ENCODE peak calls at places on chromosomes 11 and 22, in five cellular contexts. F, E, O, A and S are unnamed samples.

GRCh38 chr22:26476705-26477340 is 6.8 kb downstream of the HPS4 start:
- DNase-seq in E (no peak), A (no peak), F (peak), O (no peak), S (no peak)

GRCh38 chr11:57349491-57350274 is 11.5 kb downstream of the P2RX3 start:
- DNase-seq in F (peak), E (no peak), A (peak), O (peak), S (peak)

GRCh38 chr22:45159652-45160462 is 3.9 kb upstream of the NUP50 start:
- DNase-seq in E (no peak), F (peak), A (no peak), O (no peak), S (no peak)

GRCh38 chr11:844693-845644 is 2.3 kb downstream of the TSPAN4 start:
- DNase-seq in E (no peak), A (no peak), F (peak), O (peak), S (no peak)

GRCh38 chr11:117547911-117548310 is 220.3 kb downstream of the CEP164 start:
- DNase-seq in F (no peak), A (no peak), E (no peak), O (no peak), S (no peak)

GRCh38 chr11:119701591-119702260 is 27.3 kb downstream of the NECTIN1 start:
- DNase-seq in A (no peak), F (no peak), O (no peak), E (no peak), S (no peak)

GRCh38 chr22:37631448-37632173 is 7.9 kb upstream of the SH3BP1 start:
- DNase-seq in F (peak), A (no peak), E (no peak), O (no peak), S (no peak)

GRCh38 chr11:74154621-74155281 is 16.1 kb downstream of the C2CD3 start:
- DNase-seq in A (no peak), E (no peak), O (no peak), F (no peak), S (no peak)

GRCh38 chr11:102223859-102224258 is 93.4 kb upstream of the BIRC3 start:
- DNase-seq in F (no peak), A (no peak), O (no peak), E (no peak), S (no peak)

GRCh38 chr11:117072517-117073218 is 25.6 kb downstream of the SIK3 start:
- DNase-seq in E (peak), A (no peak), F (peak), O (peak), S (no peak)

GRCh38 chr11:61037694-61038093 is 64.6 kb upstream of the CD5 start:
- DNase-seq in F (no peak), A (no peak), E (no peak), O (no peak), S (no peak)

GRCh38 chr11:121004196-121004840 is 19.6 kb upstream of the TBCEL start:
- DNase-seq in A (no peak), F (no peak), E (no peak), O (no peak), S (no peak)

GRCh38 chr22:49683032-49683431 is 144.6 kb downstream of the BRD1 start:
- DNase-seq in F (no peak), A (no peak), O (no peak), E (no peak), S (no peak)

GRCh38 chr11:64447717-64448598 is 89.0 kb downstream of the RPS6KA4 start:
- DNase-seq in E (peak), O (no peak), F (no peak), A (no peak), S (peak)

GRCh38 chr11:67030976-67031375 is 8.0 kb downstream of the SYT12 start:
- DNase-seq in E (no peak), A (no peak), F (no peak), O (no peak), S (no peak)

GRCh38 chr11:57728829-57729228 is 12.5 kb upstream of the SELENOH start:
- DNase-seq in E (no peak), A (no peak), O (no peak), F (no peak), S (no peak)

GRCh38 chr11:108788565-108789199 is 123.8 kb downstream of the DDX10 start:
- DNase-seq in O (no peak), E (no peak), F (peak), A (no peak), S (no peak)

GRCh38 chr11:65551572-65552398 is 6.4 kb downstream of the LTBP3 start:
- DNase-seq in A (no peak), O (no peak), E (no peak), F (peak), S (no peak)

GRCh38 chr11:12272821-12273617 is 104.4 kb upstream of the PARVA start:
- DNase-seq in A (no peak), E (no peak), O (no peak), F (peak), S (no peak)

GRCh38 chr11:32430586-32431357 is 4.6 kb downstream of the WT1 start:
- DNase-seq in E (no peak), O (no peak), F (no peak), A (no peak), S (no peak)

GRCh38 chr11:19853901-19854300 is 141.3 kb downstream of the NAV2 start:
- DNase-seq in F (no peak), E (no peak), A (no peak), O (no peak), S (no peak)

GRCh38 chr11:64459016-64459415 is 100.1 kb downstream of the RPS6KA4 start:
- DNase-seq in F (no peak), A (no peak), E (no peak), O (no peak), S (no peak)

GRCh38 chr11:40337118-40337517 is 1122.3 kb downstream of the LRRC4C start:
- DNase-seq in F (no peak), E (no peak), O (no peak), A (no peak), S (no peak)

GRCh38 chr11:86440305-86440716 is 65.6 kb downstream of the CCDC81 start:
- DNase-seq in E (no peak), A (no peak), O (no peak), F (no peak), S (no peak)

GRCh38 chr11:1437500-1437899 is 47.8 kb downstream of the BRSK2 start:
- DNase-seq in F (peak), E (no peak), O (peak), A (no peak), S (no peak)

GRCh38 chr11:14854057-14854456 is 38.0 kb downstream of the CYP2R1 start:
- DNase-seq in A (no peak), F (no peak), E (no peak), O (no peak), S (no peak)

GRCh38 chr11:35276396-35276795 is 137.4 kb downstream of the CD44 start:
- DNase-seq in A (no peak), O (no peak), F (no peak), E (no peak), S (no peak)

GRCh38 chr11:94840209-94840608 is 72.1 kb downstream of the AMOTL1 start:
- DNase-seq in O (no peak), E (no peak), F (no peak), A (no peak), S (no peak)

GRCh38 chr11:114058871-114059277 is 637 bp upstream of the ZBTB16 start:
- DNase-seq in E (no peak), O (no peak), F (no peak), A (no peak), S (no peak)

GRCh38 chr11:127383026-127383425 is 382.5 kb upstream of the KIRREL3 start:
- DNase-seq in F (no peak), E (no peak), A (no peak), O (no peak), S (no peak)

GRCh38 chr11:61913699-61914395 is 3.5 kb downstream of the RAB3IL1 start:
- DNase-seq in O (peak), A (no peak), E (no peak), F (no peak), S (no peak)

GRCh38 chr22:19886605-19887250 is 32.1 kb upstream of the GNB1L start:
- DNase-seq in O (no peak), E (no peak), A (no peak), F (no peak), S (no peak)

GRCh38 chr11:23932485-23932898 is 564.4 kb upstream of the LUZP2 start:
- DNase-seq in O (no peak), A (no peak), F (no peak), E (no peak), S (no peak)

GRCh38 chr11:47185305-47186075 is 744 bp downstream of the PACSIN3 start:
- DNase-seq in A (no peak), E (no peak), O (peak), F (peak), S (no peak)

GRCh38 chr11:74057251-74058151 is 48.6 kb upstream of the UCP3 start:
- DNase-seq in F (peak), O (peak), A (no peak), E (no peak), S (no peak)

GRCh38 chr11:68373189-68373809 is 60.9 kb downstream of the LRP5 start:
- DNase-seq in O (no peak), F (no peak), E (no peak), A (no peak), S (no peak)

GRCh38 chr11:131815631-131816030 is 445.2 kb downstream of the NTM start:
- DNase-seq in F (no peak), O (no peak), E (no peak), A (no peak), S (no peak)

GRCh38 chr11:128734439-128735224 is 40.8 kb downstream of the FLI1 start:
- DNase-seq in F (no peak), O (no peak), A (no peak), E (no peak), S (no peak)

GRCh38 chr11:128732471-128733277 is 38.8 kb downstream of the FLI1 start:
- DNase-seq in F (no peak), O (no peak), E (peak), A (no peak), S (no peak)

GRCh38 chr11:128731041-128731663 is 37.3 kb downstream of the FLI1 start:
- DNase-seq in E (no peak), F (no peak), A (no peak), O (no peak), S (no peak)

GRCh38 chr11:128735935-128736610 is 42.2 kb downstream of the FLI1 start:
- DNase-seq in O (no peak), A (no peak), E (no peak), F (no peak), S (no peak)

GRCh38 chr11:128733440-128734115 is 39.7 kb downstream of the FLI1 start:
- DNase-seq in E (no peak), O (no peak), F (no peak), A (no peak), S (no peak)
- TF ChIP-seq POLR2AphosphoS5 in E (no peak), O (no peak), F (no peak), A (peak), S (no peak)

DNA sequence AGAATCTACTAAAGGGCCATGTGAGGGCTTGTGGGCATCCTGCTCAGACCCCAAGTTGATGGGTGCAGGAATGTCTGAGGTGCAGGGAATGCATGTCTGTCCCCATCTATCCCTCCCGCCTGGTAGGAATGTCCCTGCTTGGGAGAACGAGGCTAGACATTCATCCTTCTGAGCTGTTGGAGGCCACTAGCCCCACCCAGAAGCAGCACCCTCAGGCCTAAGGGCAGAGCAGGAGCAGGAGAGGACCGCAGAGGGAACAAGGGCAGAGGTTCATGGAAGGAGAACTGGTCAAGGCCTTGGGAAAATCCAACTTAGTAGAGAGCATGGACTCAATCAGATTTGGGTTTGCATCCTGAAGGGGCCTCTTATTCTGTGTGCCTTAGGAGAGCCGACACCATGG is 22.1 kb upstream of the LMO1 start:
- DNase-seq in O (no peak), A (no peak), E (no peak), F (no peak), S (no peak)
- TF ChIP-seq TAF1 in O (no peak), A (no peak), E (no peak), F (no peak), S (no peak)

GRCh38 chr11:135022430-135022829 is 610.4 kb upstream of the B3GAT1 start:
- DNase-seq in O (no peak), E (no peak), A (no peak), F (no peak), S (no peak)

GRCh38 chr11:135027461-135027860 is 615.4 kb upstream of the B3GAT1 start:
- DNase-seq in O (peak), E (no peak), F (peak), A (no peak), S (peak)

GRCh38 chr11:135019343-135019742 is 607.3 kb upstream of the B3GAT1 start:
- DNase-seq in A (no peak), E (no peak), O (no peak), F (no peak), S (no peak)

GRCh38 chr11:135023499-135023898 is 611.5 kb upstream of the B3GAT1 start:
- DNase-seq in O (no peak), E (no peak), A (no peak), F (no peak), S (no peak)
- TF ChIP-seq POLR2A in O (no peak), E (no peak), A (no peak), F (no peak), S (no peak)

DNA sequence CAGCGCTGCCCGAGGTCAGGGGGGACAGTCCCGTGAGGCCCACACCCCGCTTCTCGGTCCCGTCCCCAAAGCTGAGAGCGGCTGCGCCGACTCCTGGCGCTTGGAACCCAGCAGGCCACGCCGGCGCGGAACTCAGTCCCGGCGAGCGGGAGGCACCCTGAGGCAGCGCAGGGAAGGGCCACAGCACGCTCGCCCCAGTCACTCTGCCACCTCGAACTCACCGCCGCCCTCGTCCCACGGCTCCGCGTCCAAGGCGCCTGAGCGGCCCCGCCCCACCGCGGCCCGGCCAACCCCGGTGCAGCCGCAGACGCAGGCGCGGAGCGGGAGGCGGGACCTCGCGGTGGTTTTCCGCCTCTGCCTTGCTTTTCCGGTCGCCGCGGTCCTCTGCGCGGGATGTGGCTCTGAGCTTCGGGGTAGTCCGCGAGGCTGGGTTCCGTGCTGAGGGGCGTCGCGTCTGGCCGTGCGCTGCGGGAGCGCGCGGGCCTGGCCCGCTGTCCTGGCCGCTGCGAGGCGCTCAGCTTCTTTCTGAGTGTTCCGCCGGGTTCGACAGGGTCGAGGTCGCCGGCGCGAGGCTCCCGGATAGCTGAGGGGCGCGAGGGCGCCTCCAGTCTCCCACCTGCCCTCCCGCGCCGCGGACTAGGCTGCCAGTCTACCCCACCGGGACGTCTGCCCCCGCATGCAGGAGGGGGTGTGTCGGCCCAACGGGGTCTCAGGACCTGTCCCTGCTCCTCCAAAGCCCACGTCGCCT is at the start of gene CDPF1:
- DNase-seq in F (peak), O (peak), E (peak), A (peak), S (peak)
- TF ChIP-seq POLR2AphosphoS5 in F (peak), O (peak), E (peak), A (peak), S (peak)

GRCh38 chr22:33510429-33510904 is 409.8 kb downstream of the LARGE1 start:
- DNase-seq in A (no peak), F (peak), O (no peak), E (no peak), S (no peak)

GRCh38 chr22:33513388-33514336 is 406.6 kb downstream of the LARGE1 start:
- DNase-seq in A (no peak), F (peak), O (no peak), E (no peak), S (no peak)

GRCh38 chr22:33518405-33518804 is 401.9 kb downstream of the LARGE1 start:
- DNase-seq in O (no peak), A (no peak), F (no peak), E (no peak), S (no peak)

GRCh38 chr22:33515733-33516297 is 404.5 kb downstream of the LARGE1 start:
- DNase-seq in F (peak), A (no peak), O (no peak), E (no peak), S (no peak)

GRCh38 chr22:33512961-33513360 is 407.3 kb downstream of the LARGE1 start:
- DNase-seq in O (no peak), E (no peak), A (no peak), F (no peak), S (no peak)
- TF ChIP-seq TAF1 in O (no peak), E (no peak), A (no peak), F (no peak), S (no peak)

DNA sequence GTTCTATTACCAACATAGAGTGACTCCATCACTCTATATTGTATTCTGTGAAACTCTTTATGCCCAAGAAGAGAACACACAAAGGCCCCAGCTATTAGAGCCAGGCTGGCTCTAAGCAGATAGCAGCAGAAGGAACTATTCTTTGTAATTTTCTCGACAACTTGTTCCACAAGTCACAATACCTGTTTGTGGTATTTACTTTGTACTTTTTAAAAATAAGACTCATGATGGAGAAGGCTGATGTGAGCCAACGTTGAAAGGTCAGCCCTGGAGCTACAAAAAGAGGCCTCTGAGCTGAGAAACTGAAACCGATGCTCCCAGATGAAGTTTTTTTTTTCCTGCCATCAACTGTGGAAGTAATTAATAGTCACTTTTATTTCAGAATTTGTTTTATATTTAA is 68.3 kb downstream of the LARGE1 start:
- DNase-seq in O (no peak), F (no peak), A (no peak), E (no peak), S (no peak)
- TF ChIP-seq POLR2A in O (no peak), F (no peak), A (no peak), E (no peak), S (no peak)

DNA sequence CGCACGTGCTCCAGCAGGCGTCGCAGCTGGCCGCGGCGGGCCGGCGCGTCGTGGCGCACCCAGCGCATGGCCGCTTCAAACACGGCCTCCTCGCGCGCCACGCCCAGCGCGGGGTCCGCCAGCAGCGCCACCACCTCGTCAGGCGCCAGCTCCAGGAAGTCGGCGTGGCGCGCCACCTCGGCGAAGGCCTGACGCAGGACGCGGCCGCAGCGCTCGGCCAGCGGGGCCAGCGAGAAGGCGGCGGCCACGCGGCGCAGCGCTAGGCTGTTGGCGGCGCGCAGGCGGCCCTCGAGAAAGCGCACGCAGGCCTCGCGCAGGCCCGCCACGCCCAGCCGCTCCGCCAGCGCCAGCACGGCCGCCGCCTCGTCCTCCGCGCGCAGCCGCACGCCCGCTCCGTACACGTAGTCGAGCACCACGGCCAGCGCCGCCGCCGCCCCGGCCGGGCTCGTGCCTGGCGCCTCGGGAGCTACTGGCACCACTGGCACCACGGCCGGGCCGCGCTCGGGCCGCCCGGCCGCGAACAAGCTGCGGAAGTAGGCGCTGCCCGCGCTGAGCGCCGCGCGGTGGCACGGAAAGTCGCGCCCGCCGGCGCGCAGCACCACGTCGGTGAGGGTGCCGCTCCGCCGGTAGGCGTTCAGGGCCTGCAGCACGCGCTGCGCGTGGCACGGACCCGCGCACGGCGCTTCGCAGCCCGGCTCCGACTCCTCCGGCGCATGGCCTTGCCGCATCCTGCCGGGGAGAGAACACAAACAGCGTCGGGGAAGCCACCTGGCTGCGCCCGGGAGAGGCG is 2.9 kb downstream of the KLHL35 start:
- DNase-seq in O (no peak), A (peak), E (no peak), F (no peak), S (peak)
- TF ChIP-seq POLR2AphosphoS5 in O (no peak), A (no peak), E (no peak), F (no peak), S (no peak)

GRCh38 chr11:3046190-3046589 is 11.0 kb downstream of the CARS1 start:
- DNase-seq in A (no peak), F (no peak), E (no peak), O (no peak), S (no peak)
- TF ChIP-seq TAF1 in A (no peak), F (no peak), E (no peak), O (no peak), S (no peak)

GRCh38 chr11:13429288-13429687 is 33.7 kb downstream of the BTBD10 start:
- DNase-seq in O (no peak), F (no peak), E (no peak), A (no peak), S (no peak)

GRCh38 chr11:13429836-13430235 is 33.2 kb downstream of the BTBD10 start:
- DNase-seq in O (no peak), A (no peak), F (no peak), E (no peak), S (no peak)

GRCh38 chr11:13423372-13423771 is 39.6 kb downstream of the BTBD10 start:
- DNase-seq in O (no peak), F (no peak), A (no peak), E (no peak), S (no peak)

GRCh38 chr11:13433437-13433836 is 29.6 kb downstream of the BTBD10 start:
- DNase-seq in A (no peak), F (no peak), E (no peak), O (no peak), S (no peak)

GRCh38 chr11:13427440-13427839 is 35.6 kb downstream of the BTBD10 start:
- DNase-seq in E (no peak), O (no peak), A (no peak), F (no peak), S (no peak)
- TF ChIP-seq POLR2A in E (no peak), O (no peak), A (no peak), F (no peak), S (no peak)